ENCODE peak calls at places on chromosomes 1 and 21, in five cellular contexts. E is substantia nigra, W is mammary epithelial cell, I is upper lobe of right lung, P is uterus. Y is an unnamed sample.

GRCh38 chr1:230145505-230145899 is 78.5 kb downstream of the GALNT2 start:
- DNase-seq in E (no peak), W (no peak), P (no peak), I (no peak), Y (no peak)

GRCh38 chr1:162276493-162276892 is 100.2 kb downstream of the SPATA46 start:
- DNase-seq in I (no peak), E (no peak), P (no peak), W (peak; percentile 16), Y (no peak)

GRCh38 chr21:14453339-14453738 is 70.4 kb upstream of the HSPA13 start:
- DNase-seq in P (no peak), W (no peak), I (no peak), E (no peak), Y (no peak)

GRCh38 chr1:15836772-15837669 is 10.5 kb upstream of the SPEN start:
- DNase-seq in W (no peak), P (peak; percentile 32), I (peak; percentile 91), E (no peak), Y (no peak)

GRCh38 chr1:109466100-109466439 is 276 bp upstream of the SYPL2 start:
- DNase-seq in P (no peak), W (no peak), I (no peak), E (no peak), Y (no peak)

GRCh38 chr1:199029401-199029800 is 390.6 kb downstream of the PTPRC start:
- DNase-seq in P (no peak), W (peak; percentile 75), I (no peak), E (no peak), Y (no peak)

GRCh38 chr1:121558514-121558913 is 373.7 kb downstream of the SRGAP2C start:
- DNase-seq in I (no peak), W (peak; percentile 75), E (no peak), P (no peak), Y (no peak)

GRCh38 chr1:204359131-204359473 is 627 bp downstream of the PLEKHA6 start:
- DNase-seq in P (no peak), I (no peak), E (no peak), W (no peak), Y (no peak)

GRCh38 chr1:100400332-100400933 is 48.1 kb downstream of the CDC14A start:
- DNase-seq in E (no peak), W (no peak), I (no peak), P (no peak), Y (peak; percentile 3)

GRCh38 chr1:7366955-7367665 is 404.0 kb upstream of the VAMP3 start:
- DNase-seq in I (no peak), P (no peak), E (no peak), W (no peak), Y (no peak)
- H3K27ac ChIP-seq in I (no peak overlapping the region), P (no peak overlapping the region), E (no peak overlapping the region), W (no peak overlapping the region), Y (no peak overlapping the region)

GRCh38 chr1:245863566-245864184 is 643.4 kb downstream of the SMYD3 start:
- DNase-seq in E (no peak), P (no peak), W (no peak), I (no peak), Y (no peak)
- H3K27ac ChIP-seq in E (no peak overlapping the region), P (no peak overlapping the region), W (no peak overlapping the region), I (no peak overlapping the region), Y (no peak overlapping the region)

DNA sequence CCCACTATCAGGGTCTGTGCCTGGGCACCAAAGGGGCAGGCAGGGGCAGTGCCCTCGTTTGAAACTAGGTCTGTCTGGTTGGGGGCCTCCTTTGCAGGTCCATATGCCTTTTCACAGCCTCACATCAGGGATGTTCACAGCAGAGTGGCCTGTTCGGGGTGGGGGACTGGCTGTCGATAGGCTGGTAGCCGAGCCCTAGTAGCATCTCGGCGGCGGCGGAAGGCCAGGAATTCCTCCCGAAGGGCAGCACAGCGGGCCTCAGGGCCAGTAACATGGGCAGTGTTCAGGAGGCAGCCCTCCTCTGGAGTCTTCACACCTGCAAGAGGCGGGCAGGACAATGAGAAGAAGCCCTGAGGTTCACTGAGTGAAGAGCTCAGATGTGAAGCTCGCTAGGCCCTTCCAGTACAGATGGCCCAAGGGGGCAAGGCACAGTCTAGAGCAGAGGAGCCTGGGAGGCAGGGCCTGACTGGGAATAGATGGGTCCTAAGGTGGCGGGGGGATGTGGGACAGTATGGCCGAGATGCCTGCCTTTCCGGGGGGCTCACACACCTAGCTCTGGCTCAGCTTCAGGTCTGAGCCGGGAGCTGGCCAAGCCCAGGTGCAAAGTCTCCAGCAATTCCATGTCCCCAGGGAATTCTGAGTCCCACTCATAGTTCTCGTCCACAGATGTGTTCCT is 2.0 kb upstream of the TAGLN2 start:
- DNase-seq in W (no peak), P (no peak), E (no peak), I (peak; percentile 27), Y (no peak)
- H3K27ac ChIP-seq in W (no peak overlapping the region), P (no peak overlapping the region), E (no peak overlapping the region), I (no peak overlapping the region), Y (no peak overlapping the region)

GRCh38 chr1:36160388-36160948 is 4.5 kb downstream of the MAP7D1 start:
- DNase-seq in P (no peak), E (no peak), W (no peak), I (no peak), Y (no peak)

GRCh38 chr1:36159614-36160387 is 3.8 kb downstream of the MAP7D1 start:
- DNase-seq in P (no peak), E (peak; percentile 61), I (no peak), W (no peak), Y (peak; percentile 46)

GRCh38 chr1:36157115-36157903 is 1.3 kb downstream of the MAP7D1 start:
- DNase-seq in E (no peak), P (no peak), I (no peak), W (peak; percentile 37), Y (no peak)

GRCh38 chr1:36156329-36157114 is 562 bp downstream of the MAP7D1 start:
- DNase-seq in P (peak; percentile 68), E (peak; percentile 80), I (peak; percentile 82), W (peak; percentile 55), Y (peak; percentile 80)

GRCh38 chr1:36157973-36158826 is 2.2 kb downstream of the MAP7D1 start:
- DNase-seq in E (no peak), I (no peak), W (no peak), P (no peak), Y (peak; percentile 31)
- H3K27ac ChIP-seq in E (peak overlapping the region; percentile 99), I (peak overlapping the region; percentile 99), W (peak overlapping the region; percentile 84), P (peak overlapping the region; percentile 100), Y (peak overlapping the region; percentile 100)

DNA sequence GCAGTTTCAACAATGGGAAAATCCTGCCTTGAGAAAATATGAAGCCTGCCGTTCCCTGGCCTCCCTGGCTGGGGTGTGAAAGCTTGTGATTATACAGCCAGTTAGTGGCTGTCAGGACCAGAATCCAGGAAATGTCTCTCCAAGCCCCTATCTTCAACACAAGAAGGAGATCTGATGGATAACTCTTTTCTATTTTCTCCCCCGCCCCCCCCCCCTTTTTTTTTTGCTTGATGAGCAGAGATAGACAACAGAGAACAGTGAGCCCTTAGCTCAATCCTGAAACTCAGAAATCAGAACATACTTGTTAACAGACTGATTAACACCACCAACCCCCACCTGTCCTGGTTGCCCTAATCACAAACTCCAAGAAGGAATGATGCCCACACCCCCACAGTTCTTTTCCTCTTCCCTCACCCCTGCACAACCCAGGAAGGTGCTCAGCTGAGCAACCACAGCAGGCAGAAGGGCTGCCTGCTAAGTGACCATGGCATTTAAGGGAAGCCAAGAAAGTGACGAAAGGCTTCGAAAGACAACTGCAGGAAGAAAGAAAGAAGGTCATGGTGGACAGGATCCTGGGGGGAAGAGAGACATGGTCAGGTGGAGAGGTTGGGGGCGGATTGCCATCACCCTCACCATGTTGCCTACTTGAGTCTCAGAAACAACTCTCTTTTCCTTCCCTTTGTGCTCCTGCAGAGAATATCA is 12.3 kb upstream of the DENND2D start:
- DNase-seq in I (no peak), P (no peak), E (no peak), W (no peak), Y (no peak)
- H3K27ac ChIP-seq in I (no peak overlapping the region), P (no peak overlapping the region), E (no peak overlapping the region), W (no peak overlapping the region), Y (no peak overlapping the region)

DNA sequence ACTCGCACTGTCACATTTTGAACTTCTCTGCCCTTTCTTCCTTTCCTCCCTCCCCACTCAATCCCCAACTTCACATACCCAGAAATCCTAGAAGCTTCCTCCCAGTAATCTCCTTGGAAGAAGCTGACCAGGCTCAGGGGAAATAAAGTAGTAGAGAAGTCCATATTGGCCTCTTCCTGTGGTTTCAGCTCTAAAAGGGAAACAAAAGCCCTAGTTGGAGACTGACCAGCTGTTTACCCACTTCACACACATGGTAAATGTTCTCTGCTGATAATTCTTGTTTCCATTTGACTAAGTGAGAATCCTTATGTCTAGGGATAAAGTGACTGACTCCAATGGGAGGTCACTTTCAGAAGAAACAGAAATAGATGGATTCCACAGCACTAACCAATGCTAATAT is 178.8 kb upstream of the DPT start:
- DNase-seq in E (no peak), I (no peak), P (no peak), W (no peak), Y (no peak)
- H3K27ac ChIP-seq in E (no peak overlapping the region), I (peak overlapping the region; percentile 70), P (no peak overlapping the region), W (no peak overlapping the region), Y (no peak overlapping the region)

GRCh38 chr1:2475571-2475970 is 518 bp upstream of the PLCH2 start:
- DNase-seq in I (no peak), W (no peak), E (no peak), P (no peak), Y (no peak)

GRCh38 chr1:2473198-2473597 is 2.9 kb upstream of the PLCH2 start:
- DNase-seq in P (no peak), W (no peak), E (no peak), I (no peak), Y (no peak)

GRCh38 chr1:2476066-2476999 is at the start of gene PLCH2:
- DNase-seq in W (no peak), P (no peak), E (no peak), I (no peak), Y (no peak)

GRCh38 chr1:2474104-2474787 is 1.8 kb upstream of the PLCH2 start:
- DNase-seq in E (no peak), W (no peak), I (no peak), P (no peak), Y (no peak)

DNA sequence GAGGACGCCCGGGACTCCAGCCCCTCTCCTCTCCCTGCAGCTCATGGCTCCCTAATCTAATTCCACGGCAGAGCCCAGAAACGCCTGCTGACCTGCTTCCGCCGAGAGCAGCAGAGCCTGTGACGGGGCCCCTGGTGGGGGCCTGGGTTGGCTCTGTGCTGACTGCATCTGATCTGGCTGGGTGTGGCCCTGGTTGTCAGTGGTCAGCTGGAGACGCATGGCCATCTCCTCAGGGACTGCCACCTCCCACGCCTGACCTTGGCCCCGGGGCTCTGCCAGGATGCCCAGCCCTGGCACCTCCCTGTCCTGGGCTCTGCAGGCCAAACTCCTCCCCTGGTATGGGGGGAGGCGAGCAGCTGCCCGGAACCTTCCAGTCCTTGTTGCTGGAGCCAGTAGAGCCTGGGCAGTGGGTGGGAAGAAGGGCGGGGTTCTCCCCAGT is 1.1 kb upstream of the PLCH2 start:
- DNase-seq in I (no peak), W (no peak), P (no peak), E (no peak), Y (no peak)
- H3K27ac ChIP-seq in I (no peak overlapping the region), W (no peak overlapping the region), P (no peak overlapping the region), E (peak overlapping the region; percentile 3), Y (no peak overlapping the region)

DNA sequence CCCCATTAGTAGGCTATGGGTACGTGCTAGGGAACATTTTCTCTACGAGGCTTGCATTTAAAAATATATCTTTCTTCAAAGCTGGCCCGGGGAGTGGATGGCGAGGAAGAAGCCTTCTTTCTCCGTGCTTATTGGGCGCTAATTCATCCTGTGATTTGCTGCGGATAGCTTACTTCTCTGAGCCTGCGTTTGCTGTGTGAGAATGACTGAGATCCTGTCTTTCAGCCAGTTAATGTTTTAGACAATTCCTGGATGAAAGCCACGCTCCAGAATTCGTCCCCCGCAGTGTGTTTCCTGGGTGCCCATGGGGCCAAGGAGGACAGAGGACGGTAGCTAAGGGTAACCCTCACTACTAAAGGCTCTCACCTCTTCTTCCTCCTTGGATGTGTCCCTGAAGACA is 57.8 kb upstream of the TARBP1 start:
- DNase-seq in W (no peak), I (no peak), E (no peak), P (no peak), Y (no peak)
- H3K27ac ChIP-seq in W (no peak overlapping the region), I (peak overlapping the region; percentile 95), E (peak overlapping the region; percentile 61), P (peak overlapping the region; percentile 100), Y (peak overlapping the region; percentile 97)